ENCODE peak calls at places on chromosome 15, in four cellular contexts. O is transverse colon, W is fibroblast of mammary gland, H is heart left ventricle. D is an unnamed sample.
A peak's percentile ranks its signal among the peaks of the same experiment; 100 is the strongest.

GRCh38 chr15:35519536-35520149 is 26.3 kb downstream of the DPH6 start:
- DNase-seq in O (no peak), W (peak; percentile 70), H (no peak), D (no peak)

GRCh38 chr15:47742742-47743141 is 25.4 kb downstream of the SEMA6D start:
- DNase-seq in O (no peak), W (no peak), H (no peak), D (no peak)

GRCh38 chr15:40930430-40931299 is 1.5 kb downstream of the DLL4 start:
- DNase-seq in O (peak; percentile 63), W (no peak), H (peak; percentile 86), D (peak; percentile 92)

GRCh38 chr15:51801391-51801835 is 28.0 kb upstream of the TMOD3 start:
- DNase-seq in O (no peak), W (peak; percentile 31), H (peak; percentile 47), D (no peak)

GRCh38 chr15:101183226-101183925 is 68.5 kb downstream of the CHSY1 start:
- DNase-seq in O (no peak), W (no peak), H (no peak), D (no peak)

GRCh38 chr15:42184313-42184712 is 23.8 kb downstream of the VPS39 start:
- DNase-seq in O (no peak), W (peak; percentile 5), H (no peak), D (peak; percentile 48)

GRCh38 chr15:40320931-40321371 is 2.5 kb upstream of the INAFM2 start:
- DNase-seq in O (peak; percentile 65), W (peak; percentile 65), H (peak; percentile 65), D (peak; percentile 95)

GRCh38 chr15:59185725-59186124 is 20.9 kb upstream of the LDHAL6B start:
- DNase-seq in O (no peak), W (no peak), H (no peak), D (no peak)

GRCh38 chr15:89858661-89859458 is 34.9 kb downstream of the AP3S2 start:
- DNase-seq in O (no peak), W (no peak), H (no peak), D (no peak)

GRCh38 chr15:77002954-77003912 is 8.3 kb downstream of the PSTPIP1 start:
- DNase-seq in O (peak; percentile 73), W (no peak), H (peak; percentile 63), D (no peak)

GRCh38 chr15:52498700-52499099 is 30.0 kb downstream of the MYO5A start:
- DNase-seq in O (no peak), W (no peak), H (no peak), D (no peak)

GRCh38 chr15:69760890-69761568 is 308.4 kb downstream of the RPLP1 start:
- DNase-seq in O (peak; percentile 34), W (peak; percentile 98), H (peak; percentile 25), D (peak; percentile 90)

GRCh38 chr15:62119224-62119925 is 45.7 kb downstream of the C2CD4B start:
- DNase-seq in O (no peak), W (peak; percentile 96), H (no peak), D (peak; percentile 81)

GRCh38 chr15:69660114-69660513 is 207.5 kb downstream of the RPLP1 start:
- DNase-seq in O (no peak), W (no peak), H (no peak), D (no peak)

GRCh38 chr15:77025066-77025435 is 30.1 kb downstream of the PSTPIP1 start:
- DNase-seq in O (no peak), W (no peak), H (peak; percentile 6), D (peak; percentile 54)

GRCh38 chr15:58052334-58052733 is 13.2 kb downstream of the ALDH1A2 start:
- DNase-seq in O (no peak), W (no peak), H (no peak), D (no peak)

GRCh38 chr15:79028411-79028964 is 62.1 kb downstream of the RASGRF1 start:
- DNase-seq in O (peak; percentile 26), W (peak; percentile 33), H (no peak), D (no peak)

GRCh38 chr15:99343836-99344551 is 92.7 kb downstream of the LRRC28 start:
- DNase-seq in O (peak; percentile 15), W (no peak), H (peak; percentile 45), D (peak; percentile 72)

GRCh38 chr15:68583321-68583720 is 4.5 kb downstream of the CORO2B start:
- DNase-seq in O (no peak), W (no peak), H (no peak), D (peak; percentile 8)

GRCh38 chr15:43521419-43521818 is 4.0 kb downstream of the MAP1A start:
- DNase-seq in O (no peak), W (no peak), H (no peak), D (peak; percentile 25)

GRCh38 chr15:93720607-93721006 is 510.8 kb upstream of the MCTP2 start:
- DNase-seq in O (no peak), W (no peak), H (no peak), D (peak; percentile 2)
- TF ChIP-seq CTCF in O (no peak), W (no peak), H (no peak), D (no peak)

GRCh38 chr15:73997986-73998385 is 3.5 kb downstream of the PML start:
- DNase-seq in O (no peak), W (no peak), H (no peak), D (no peak)
- TF ChIP-seq CTCF in O (no peak), W (no peak), H (no peak), D (no peak)

GRCh38 chr15:67063689-67064606 is 1.5 kb upstream of the SMAD3 start:
- DNase-seq in O (peak; percentile 61), W (no peak), H (peak; percentile 34), D (no peak)

GRCh38 chr15:67066041-67067021 is 929 bp downstream of the SMAD3 start:
- DNase-seq in O (no peak), W (no peak), H (peak; percentile 46), D (peak; percentile 90)

GRCh38 chr15:67062365-67062985 is 2.9 kb upstream of the SMAD3 start:
- DNase-seq in O (peak; percentile 25), W (no peak), H (no peak), D (no peak)

GRCh38 chr15:67065531-67066005 is at the start of gene SMAD3:
- DNase-seq in O (peak; percentile 93), W (peak; percentile 92), H (peak; percentile 93), D (peak; percentile 99)

DNA sequence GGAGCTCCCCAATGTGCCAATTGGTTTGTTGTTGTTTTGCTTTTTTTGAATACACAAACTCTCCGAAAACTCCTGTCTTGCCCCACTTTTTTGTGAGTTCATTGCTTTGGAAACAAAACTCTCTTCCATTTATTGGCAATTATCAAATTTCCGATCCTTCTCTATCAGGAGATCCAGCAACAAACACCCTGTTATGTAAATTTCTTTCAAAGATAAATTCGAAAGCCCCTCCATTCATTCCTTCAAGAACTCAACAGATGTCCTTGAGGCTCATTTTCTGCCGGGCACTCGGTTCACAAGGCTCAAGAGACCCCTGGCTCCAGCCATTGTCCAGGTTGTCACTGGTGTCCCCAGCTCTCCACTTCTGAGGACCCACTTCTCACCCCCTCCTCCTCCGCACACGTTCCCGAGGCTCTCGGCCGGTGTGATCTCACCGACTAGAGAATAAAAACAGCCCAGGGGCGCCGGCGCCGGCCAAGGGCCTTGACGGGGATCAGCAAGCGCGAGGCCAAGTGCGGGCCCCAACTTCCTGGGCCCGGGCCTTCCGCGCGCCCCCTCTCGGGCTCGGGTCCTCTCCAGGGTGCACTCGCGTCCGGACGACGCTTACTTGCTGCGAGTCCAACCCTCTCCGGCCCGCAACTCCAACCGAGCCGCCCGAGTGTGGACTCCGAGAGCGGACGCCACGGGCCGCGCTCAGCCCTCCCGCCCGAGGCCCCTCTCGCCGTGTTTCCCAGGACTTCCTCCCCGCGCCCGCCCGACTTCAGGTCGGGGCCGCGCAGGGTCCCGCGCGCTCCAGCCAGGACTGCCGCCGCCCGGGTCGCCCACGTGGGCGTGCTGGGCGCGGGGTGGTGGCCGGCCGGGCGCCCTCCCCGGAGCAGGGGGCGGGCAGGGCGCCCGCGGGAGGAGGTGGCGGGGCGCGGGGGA is 533 bp upstream of the SMAD3 start:
- DNase-seq in O (peak; percentile 68), W (no peak), H (no peak), D (no peak)
- TF ChIP-seq CTCF in O (no peak), W (no peak), H (no peak), D (no peak)

DNA sequence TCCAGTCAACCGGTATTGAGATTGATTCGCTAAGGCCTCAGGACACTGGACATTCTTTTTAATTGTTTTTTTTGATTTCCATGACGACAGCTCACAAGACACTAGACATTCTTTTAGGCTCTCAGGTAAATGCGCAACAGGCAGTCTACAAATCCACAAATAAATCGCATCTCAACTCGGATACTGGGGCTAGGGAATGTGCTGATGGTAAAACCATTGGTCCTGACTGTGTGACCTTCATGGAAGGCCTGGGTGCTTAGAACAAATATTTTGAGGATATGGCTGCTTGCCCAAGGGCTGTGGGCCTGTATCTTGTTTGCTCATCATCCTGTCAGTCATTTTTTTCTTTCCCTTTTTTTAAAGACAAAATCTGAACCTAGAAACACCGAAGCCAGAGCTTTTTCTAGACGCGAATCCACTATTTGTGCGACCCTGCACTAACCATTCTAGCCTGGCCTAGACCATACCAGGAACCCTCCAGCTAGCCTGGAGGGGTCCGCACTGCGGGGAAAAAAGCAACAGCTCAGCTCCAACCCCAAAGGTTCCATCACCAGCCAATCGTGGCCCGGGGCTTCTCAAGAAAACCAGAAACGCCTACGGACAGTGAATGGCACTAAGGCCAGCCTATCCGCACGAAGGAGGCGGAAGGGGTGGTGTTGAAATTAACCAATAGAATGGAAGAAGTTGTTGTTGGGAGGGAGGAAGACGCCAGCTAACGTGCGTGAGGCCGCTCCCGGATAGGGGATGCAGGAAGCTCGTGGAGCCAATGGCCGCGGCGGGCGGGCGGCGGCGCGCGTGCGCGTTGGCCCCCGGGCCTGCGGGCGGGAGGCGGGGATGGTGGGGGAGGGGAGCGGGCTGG is 18.1 kb upstream of the CHD2 start:
- DNase-seq in O (peak; percentile 99), W (peak; percentile 100), H (peak; percentile 98), D (peak; percentile 99)
- TF ChIP-seq CTCF in O (peak; percentile 18), W (no peak), H (no peak), D (no peak)

D was measured in osteoblast.